ENCODE peak calls at places on chromosomes 1 and 21, in seven cellular contexts. U, O, I, K, V, Z and R are unnamed samples.

GRCh38 chr1:231359113-231359512 is 21.0 kb downstream of the SPRTN start:
- DNase-seq in U (no peak), O (no peak), I (no peak), Z (peak), V (no peak), K (no peak), R (peak)

GRCh38 chr1:37621326-37621870 is 13.3 kb downstream of the RSPO1 start:
- DNase-seq in K (no peak), Z (peak), U (no peak), V (no peak), O (no peak), I (no peak), R (no peak)

GRCh38 chr1:243287652-243288051 is 31.8 kb downstream of the SDCCAG8 start:
- DNase-seq in I (no peak), O (no peak), Z (peak), K (no peak), V (no peak), U (no peak), R (peak)

GRCh38 chr1:224524679-224525078 is 90.1 kb upstream of the WDR26 start:
- DNase-seq in I (no peak), U (no peak), K (no peak), Z (peak), O (no peak), V (no peak), R (peak)

GRCh38 chr1:10530281-10530740 is 55.6 kb downstream of the PEX14 start:
- DNase-seq in U (peak), K (no peak), Z (peak), I (no peak), O (no peak), V (peak), R (no peak)

GRCh38 chr21:14841511-14842472 is 223.0 kb downstream of the NRIP1 start:
- DNase-seq in U (no peak), I (no peak), V (no peak), O (no peak), Z (no peak), K (no peak), R (no peak)

GRCh38 chr1:196877964-196878363 is 9.9 kb upstream of the CFHR4 start:
- DNase-seq in I (no peak), Z (peak), U (peak), O (no peak), V (no peak), K (no peak), R (no peak)

GRCh38 chr1:35959304-35959703 is 28.4 kb downstream of the AGO3 start:
- DNase-seq in O (no peak), K (no peak), U (no peak), Z (no peak), I (no peak), V (no peak), R (no peak)

GRCh38 chr1:91057784-91058183 is 35.9 kb upstream of the ZNF644 start:
- DNase-seq in Z (no peak), I (no peak), V (no peak), O (no peak), K (no peak), U (no peak), R (no peak)